ENCODE peak calls at places on chromosomes 7 and 10, in four cellular contexts. One of them, this sample, is unnamed.

GRCh38 chr7:26863504-26864308 is 684 bp downstream of the SKAP2 start:
- DNase-seq in SK-N-SH: no peak
- DNase-seq in GM12878: peak
- DNase-seq in HepG2: peak
- DNase-seq in this sample: peak

GRCh38 chr10:43197834-43198681 is 59.8 kb downstream of the CSGALNACT2 start:
- DNase-seq in SK-N-SH: peak
- DNase-seq in GM12878: no peak
- DNase-seq in HepG2: peak
- DNase-seq in this sample: peak

GRCh38 chr10:110002801-110003523 is 4.8 kb upstream of the ADD3 start:
- DNase-seq in SK-N-SH: no peak
- DNase-seq in GM12878: no peak
- DNase-seq in HepG2: no peak
- DNase-seq in this sample: no peak

GRCh38 chr10:133350950-133351329 is 3.8 kb downstream of the PRAP1 start:
- DNase-seq in SK-N-SH: no peak
- DNase-seq in GM12878: no peak
- DNase-seq in HepG2: no peak
- DNase-seq in this sample: no peak

GRCh38 chr10:2839081-2839725 is 228.1 kb upstream of the PFKP start:
- DNase-seq in SK-N-SH: peak
- DNase-seq in GM12878: no peak
- DNase-seq in HepG2: peak
- DNase-seq in this sample: peak

GRCh38 chr7:45677311-45677900 is 103.2 kb downstream of the ADCY1 start:
- DNase-seq in SK-N-SH: no peak
- DNase-seq in GM12878: no peak
- DNase-seq in HepG2: no peak
- DNase-seq in this sample: no peak

GRCh38 chr7:50771120-50772002 is 11.3 kb downstream of the GRB10 start:
- DNase-seq in SK-N-SH: no peak
- DNase-seq in GM12878: no peak
- DNase-seq in HepG2: no peak
- DNase-seq in this sample: no peak

GRCh38 chr7:36985866-36986402 is 261.6 kb upstream of the AOAH start:
- DNase-seq in SK-N-SH: peak
- DNase-seq in GM12878: no peak
- DNase-seq in HepG2: no peak
- DNase-seq in this sample: no peak

GRCh38 chr7:128378637-128379036 is 17.1 kb upstream of the PRRT4 start:
- DNase-seq in SK-N-SH: peak
- DNase-seq in GM12878: no peak
- DNase-seq in HepG2: no peak
- DNase-seq in this sample: no peak

GRCh38 chr10:5517546-5517945 is 7.2 kb upstream of the CALML3 start:
- DNase-seq in SK-N-SH: no peak
- DNase-seq in GM12878: no peak
- DNase-seq in HepG2: no peak
- DNase-seq in this sample: no peak

GRCh38 chr7:1846331-1847065 is 176.4 kb downstream of the ELFN1 start:
- DNase-seq in SK-N-SH: no peak
- DNase-seq in GM12878: no peak
- DNase-seq in HepG2: no peak
- DNase-seq in this sample: no peak

GRCh38 chr7:124701955-124702354 is 63.6 kb downstream of the GPR37 start:
- DNase-seq in SK-N-SH: no peak
- DNase-seq in GM12878: no peak
- DNase-seq in HepG2: no peak
- DNase-seq in this sample: no peak

GRCh38 chr7:34057956-34058355 is 152.6 kb downstream of the BMPER start:
- DNase-seq in SK-N-SH: no peak
- DNase-seq in GM12878: no peak
- DNase-seq in HepG2: no peak
- DNase-seq in this sample: no peak

GRCh38 chr7:124398937-124399552 is 366.2 kb upstream of the TMEM229A start:
- DNase-seq in SK-N-SH: no peak
- DNase-seq in GM12878: no peak
- DNase-seq in HepG2: no peak
- DNase-seq in this sample: no peak

GRCh38 chr7:156625585-156625984 is 15.0 kb upstream of the RNF32 start:
- DNase-seq in SK-N-SH: no peak
- DNase-seq in GM12878: no peak
- DNase-seq in HepG2: peak
- DNase-seq in this sample: no peak

GRCh38 chr7:21353388-21353780 is 74.5 kb upstream of the SP4 start:
- DNase-seq in SK-N-SH: no peak
- DNase-seq in GM12878: no peak
- DNase-seq in HepG2: no peak
- DNase-seq in this sample: no peak

GRCh38 chr10:14500172-14500765 is 169.5 kb upstream of the FRMD4A start:
- DNase-seq in SK-N-SH: no peak
- DNase-seq in GM12878: no peak
- DNase-seq in HepG2: no peak
- DNase-seq in this sample: no peak

DNA sequence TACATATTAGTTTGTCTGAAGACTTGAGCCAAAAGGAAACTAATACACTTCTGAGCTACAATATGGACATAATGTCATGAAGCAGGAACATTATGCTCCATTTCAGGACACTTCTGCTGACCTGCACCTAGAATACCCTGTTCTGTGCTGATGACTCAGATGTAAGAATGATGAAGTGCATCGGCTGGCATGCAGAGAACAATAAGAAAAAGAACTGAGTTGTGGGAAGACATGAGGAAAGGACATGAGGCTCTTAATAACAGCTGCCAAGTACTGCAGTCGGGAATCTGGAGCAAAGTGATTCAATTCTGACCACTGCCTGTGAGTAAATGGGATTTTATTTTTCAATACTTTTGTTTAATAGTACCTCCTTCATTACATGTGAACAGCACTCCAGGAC is 192.9 kb upstream of the VSTM2A start:
- DNase-seq in SK-N-SH: no peak
- DNase-seq in GM12878: no peak
- DNase-seq in HepG2: no peak
- DNase-seq in this sample: no peak
- TF ChIP-seq MAX in SK-N-SH: no peak
- TF ChIP-seq MAX in GM12878: no peak
- TF ChIP-seq MAX in HepG2: no peak
- TF ChIP-seq MAX in this sample: no peak

DNA sequence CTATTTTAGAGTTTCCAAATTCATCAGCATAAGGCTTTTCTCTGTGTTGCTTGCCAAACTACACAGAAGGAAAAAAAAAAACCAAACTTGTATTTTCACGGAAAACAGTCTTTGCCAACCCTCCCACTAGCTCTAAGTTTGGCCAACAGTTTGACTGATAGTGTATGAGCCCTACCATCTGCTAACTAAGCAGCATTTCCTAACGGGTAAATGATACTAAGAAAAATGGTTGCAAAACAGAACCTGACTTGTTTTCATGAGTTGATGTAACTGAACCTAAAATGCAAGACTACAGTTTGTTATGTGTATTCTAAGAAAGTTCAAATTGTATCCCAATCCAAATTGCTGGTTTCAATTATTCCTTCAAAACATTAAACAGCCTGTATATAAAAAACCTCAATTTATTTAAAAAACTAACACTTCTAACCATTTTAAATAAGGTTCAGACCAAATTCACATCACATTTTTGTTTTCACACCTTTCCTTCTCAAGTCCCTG is 80.8 kb downstream of the LRRC17 start:
- DNase-seq in SK-N-SH: no peak
- DNase-seq in GM12878: no peak
- DNase-seq in HepG2: no peak
- DNase-seq in this sample: no peak
- TF ChIP-seq FOXM1 in SK-N-SH: no peak
- TF ChIP-seq FOXM1 in GM12878: no peak
- TF ChIP-seq FOXM1 in HepG2: no peak
- TF ChIP-seq FOXM1 in this sample: no peak

DNA sequence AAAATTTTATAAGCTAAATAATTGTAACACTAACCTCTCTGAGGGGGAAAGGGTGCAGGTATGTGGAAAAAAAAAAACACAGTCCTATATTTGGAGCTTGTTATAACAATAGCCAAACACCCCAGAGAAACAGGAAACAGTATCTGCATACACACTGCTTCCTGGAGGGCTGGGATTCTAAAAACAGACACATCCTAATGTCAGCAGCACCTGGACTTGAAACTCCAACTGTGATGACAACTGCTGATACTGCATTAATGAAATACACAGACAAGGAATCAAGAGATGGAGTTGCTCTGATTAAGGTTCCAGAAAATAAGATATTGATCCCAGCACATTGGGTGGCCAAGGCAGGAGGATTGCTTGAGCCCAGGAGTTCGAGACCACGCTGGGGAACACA is 9.3 kb downstream of the DAGLB start:
- DNase-seq in SK-N-SH: no peak
- DNase-seq in GM12878: no peak
- DNase-seq in HepG2: no peak
- DNase-seq in this sample: no peak
- TF ChIP-seq MAX in SK-N-SH: no peak
- TF ChIP-seq MAX in GM12878: no peak
- TF ChIP-seq MAX in HepG2: no peak
- TF ChIP-seq MAX in this sample: no peak

GRCh38 chr7:95394370-95394769 is 1.8 kb downstream of the PON3 start:
- DNase-seq in SK-N-SH: no peak
- DNase-seq in GM12878: no peak
- DNase-seq in HepG2: no peak
- DNase-seq in this sample: no peak

GRCh38 chr7:95391761-95392160 is 4.4 kb downstream of the PON3 start:
- DNase-seq in SK-N-SH: no peak
- DNase-seq in GM12878: no peak
- DNase-seq in HepG2: no peak
- DNase-seq in this sample: no peak

DNA sequence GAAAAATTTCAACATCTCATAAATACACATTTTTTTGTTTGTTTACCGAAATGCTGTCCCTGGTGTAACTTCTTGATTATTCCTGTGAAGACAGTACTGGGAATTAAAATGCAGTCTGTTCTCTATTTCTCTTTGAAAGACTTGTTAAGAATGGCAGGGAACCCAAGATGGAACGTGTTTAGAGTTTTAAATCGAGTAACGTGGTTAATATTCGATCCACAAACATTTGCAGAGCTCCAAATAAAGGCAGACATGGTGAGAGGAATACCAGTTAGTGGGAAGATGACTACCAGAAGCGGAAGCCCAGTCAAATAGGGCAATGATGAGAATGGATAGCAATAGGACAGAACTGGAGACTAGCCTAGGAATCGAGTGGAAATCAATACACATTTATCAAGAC is 6.7 kb downstream of the PON3 start:
- DNase-seq in SK-N-SH: no peak
- DNase-seq in GM12878: no peak
- DNase-seq in HepG2: no peak
- DNase-seq in this sample: no peak
- TF ChIP-seq FOXM1 in SK-N-SH: no peak
- TF ChIP-seq FOXM1 in GM12878: no peak
- TF ChIP-seq FOXM1 in HepG2: no peak
- TF ChIP-seq FOXM1 in this sample: no peak

DNA sequence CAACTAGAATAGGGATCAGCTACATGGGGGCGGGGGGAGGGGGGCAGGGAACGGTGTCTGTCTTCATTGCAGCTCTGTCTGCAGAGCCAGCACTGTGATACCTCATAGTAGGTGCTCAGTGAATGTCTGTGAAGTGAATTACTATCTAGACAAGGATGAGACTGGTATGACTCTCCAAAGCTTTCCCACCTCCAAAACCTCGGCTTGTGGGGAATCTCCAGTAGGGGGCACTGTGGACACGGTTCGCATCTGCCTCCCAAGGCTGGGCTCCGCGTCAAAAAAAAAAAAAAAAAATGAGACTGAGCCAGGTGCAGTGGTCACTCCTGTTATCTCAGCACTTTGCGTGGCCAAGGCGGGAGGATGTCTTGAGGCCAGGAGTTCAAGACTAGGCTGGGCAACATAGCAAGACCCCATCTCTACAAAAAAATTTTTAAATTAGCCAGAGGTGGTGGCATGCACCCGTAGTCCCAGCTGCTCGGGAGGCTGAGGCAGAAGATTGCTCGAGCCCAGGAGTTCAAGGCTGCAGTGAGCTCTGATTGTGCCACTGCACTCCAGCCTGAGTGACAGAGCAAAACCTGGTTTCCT is 9.6 kb downstream of the TRIM56 start:
- DNase-seq in SK-N-SH: peak
- DNase-seq in GM12878: no peak
- DNase-seq in HepG2: peak
- DNase-seq in this sample: peak
- TF ChIP-seq MAX in SK-N-SH: peak
- TF ChIP-seq MAX in GM12878: no peak
- TF ChIP-seq MAX in HepG2: no peak
- TF ChIP-seq MAX in this sample: peak

This sample was measured in K562.